ENCODE peak calls at places on chromosome 1, in four cellular contexts. G is hepatocyte; Y is CD8-positive, alpha-beta memory T cell; T is CD4-positive, CD25-positive, alpha-beta regulatory T cell. K is an unnamed sample.
A peak's percentile ranks its signal among the peaks of the same experiment; 100 is the strongest.

GRCh38 chr1:38361566-38361965 is 315.0 kb upstream of the POU3F1 start:
- DNase-seq in G (no peak), Y (no peak), T (no peak), K (no peak)

GRCh38 chr1:227561303-227561702 is 2.1 kb upstream of the ZNF678 start:
- DNase-seq in G (no peak), Y (no peak), T (no peak), K (no peak)

GRCh38 chr1:21828075-21828474 is 16.0 kb downstream of the LDLRAD2 start:
- DNase-seq in G (no peak), Y (no peak), T (no peak), K (no peak)

GRCh38 chr1:204574856-204575145 is 58.6 kb downstream of the MDM4 start:
- DNase-seq in G (no peak), Y (no peak), T (no peak), K (no peak)

GRCh38 chr1:14017531-14017961 is 317.6 kb downstream of the PRDM2 start:
- DNase-seq in G (no peak), Y (no peak), T (no peak), K (no peak)

GRCh38 chr1:230112131-230112701 is 45.2 kb downstream of the GALNT2 start:
- DNase-seq in G (no peak), Y (no peak), T (no peak), K (no peak)

GRCh38 chr1:245288796-245289195 is 134.0 kb downstream of the KIF26B start:
- DNase-seq in G (no peak), Y (no peak), T (no peak), K (no peak)

GRCh38 chr1:160460683-160461287 is 60.4 kb downstream of the VANGL2 start:
- DNase-seq in G (no peak), Y (no peak), T (no peak), K (no peak)

GRCh38 chr1:245133995-245134715 is 20.6 kb upstream of the KIF26B start:
- DNase-seq in G (no peak), Y (no peak), T (no peak), K (no peak)

GRCh38 chr1:163357378-163357777 is 35.6 kb downstream of the NUF2 start:
- DNase-seq in G (no peak), Y (no peak), T (no peak), K (no peak)

GRCh38 chr1:198196630-198197029 is 39.8 kb downstream of the NEK7 start:
- DNase-seq in G (no peak), Y (no peak), T (no peak), K (no peak)

GRCh38 chr1:2175681-2176454 is 18.7 kb downstream of the FAAP20 start:
- DNase-seq in G (no peak), Y (no peak), T (no peak), K (no peak)

GRCh38 chr1:19096036-19096833 is 113.8 kb downstream of the UBR4 start:
- DNase-seq in G (peak; percentile 56), Y (no peak), T (peak; percentile 33), K (no peak)

GRCh38 chr1:22832414-22832786 is 121.8 kb downstream of the EPHB2 start:
- DNase-seq in G (no peak), Y (no peak), T (no peak), K (no peak)

GRCh38 chr1:234701737-234702341 is 91.9 kb upstream of the IRF2BP2 start:
- DNase-seq in G (no peak), Y (no peak), T (no peak), K (no peak)

GRCh38 chr1:22252902-22253790 is 110.2 kb upstream of the WNT4 start:
- DNase-seq in G (no peak), Y (no peak), T (no peak), K (no peak)

GRCh38 chr1:39427369-39427768 is 64.1 kb upstream of the BMP8A start:
- DNase-seq in G (no peak), Y (no peak), T (no peak), K (no peak)

GRCh38 chr1:59814180-59814900 is 409 bp upstream of the HOOK1 start:
- DNase-seq in G (peak; percentile 95), Y (peak; percentile 78), T (peak; percentile 89), K (peak; percentile 79)

GRCh38 chr1:212526111-212526491 is 82.5 kb upstream of the ATF3 start:
- DNase-seq in G (no peak), Y (no peak), T (no peak), K (no peak)

GRCh38 chr1:221431068-221431651 is 310.7 kb downstream of the DUSP10 start:
- DNase-seq in G (no peak), Y (no peak), T (no peak), K (no peak)

GRCh38 chr1:178564086-178564782 is 51.3 kb downstream of the TEX35 start:
- DNase-seq in G (no peak), Y (no peak), T (no peak), K (no peak)

GRCh38 chr1:155913969-155914757 is 3.0 kb upstream of the RIT1 start:
- DNase-seq in G (no peak), Y (no peak), T (no peak), K (no peak)

GRCh38 chr1:55213885-55214213 is 1.3 kb downstream of the USP24 start:
- DNase-seq in G (peak; percentile 7), Y (no peak), T (no peak), K (no peak)

GRCh38 chr1:19774180-19774785 is 25.4 kb downstream of the TMCO4 start:
- DNase-seq in G (no peak), Y (no peak), T (no peak), K (no peak)

GRCh38 chr1:18972531-18972930 is 16.1 kb upstream of the IFFO2 start:
- DNase-seq in G (no peak), Y (no peak), T (peak; percentile 52), K (no peak)

GRCh38 chr1:108889706-108890105 is 12.9 kb downstream of the GPSM2 start:
- DNase-seq in G (no peak), Y (no peak), T (no peak), K (no peak)

GRCh38 chr1:51949014-51949702 is 41.3 kb downstream of the RAB3B start:
- DNase-seq in G (no peak), Y (no peak), T (no peak), K (no peak)

GRCh38 chr1:200042119-200042436 is 14.6 kb downstream of the NR5A2 start:
- DNase-seq in G (no peak), Y (no peak), T (no peak), K (no peak)

GRCh38 chr1:197675475-197676324 is 99.6 kb downstream of the DENND1B start:
- DNase-seq in G (peak; percentile 11), Y (no peak), T (no peak), K (no peak)

GRCh38 chr1:77250126-77250525 is 30.9 kb upstream of the PIGK start:
- DNase-seq in G (no peak), Y (no peak), T (no peak), K (no peak)

GRCh38 chr1:93061895-93062792 is 16.9 kb upstream of the MTF2 start:
- DNase-seq in G (peak; percentile 63), Y (peak; percentile 24), T (peak; percentile 53), K (peak; percentile 14)

GRCh38 chr1:224543453-224543852 is 72.7 kb upstream of the CNIH3 start:
- DNase-seq in G (no peak), Y (no peak), T (no peak), K (no peak)

GRCh38 chr1:112998592-112999235 is 42.7 kb upstream of the SLC16A1 start:
- DNase-seq in G (peak; percentile 86), Y (no peak), T (no peak), K (no peak)

DNA sequence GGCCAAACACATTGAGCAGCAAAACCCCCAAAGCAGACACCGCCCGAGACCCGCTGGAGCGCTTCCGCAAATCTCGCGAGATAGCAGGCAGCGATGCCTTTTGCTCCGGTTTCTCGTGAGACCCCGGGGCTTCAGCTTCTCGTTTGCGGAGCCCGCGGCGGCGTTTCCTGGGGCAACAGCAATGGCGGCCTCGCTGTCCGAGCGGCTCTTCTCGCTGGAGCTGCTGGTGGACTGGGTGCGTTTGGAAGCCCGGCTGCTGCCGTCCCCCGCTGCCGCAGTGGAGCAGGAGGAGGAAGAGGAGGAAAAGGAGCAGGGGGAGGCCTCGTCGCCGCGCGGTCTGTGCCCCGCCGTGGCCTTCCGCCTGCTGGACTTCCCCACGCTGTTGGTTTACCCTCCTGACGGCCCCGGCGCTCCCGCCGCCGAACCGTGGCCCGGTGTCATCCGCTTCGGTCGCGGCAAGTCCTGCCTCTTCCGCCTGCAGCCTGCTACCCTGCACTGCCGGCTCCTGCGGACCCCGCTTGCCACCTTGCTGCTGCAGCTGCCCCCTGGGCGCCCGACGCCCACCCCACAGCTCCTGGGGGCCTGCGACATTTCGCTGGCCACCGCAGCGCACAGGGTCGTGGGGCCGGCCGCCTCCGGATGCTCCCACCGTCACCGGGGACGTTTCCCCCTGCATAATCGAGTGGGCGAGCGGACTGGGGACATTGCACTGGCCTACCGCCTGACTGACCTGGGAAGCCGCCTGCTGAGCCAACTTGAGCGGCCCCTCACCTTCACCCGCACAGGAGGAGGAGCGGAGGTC is at the start of gene MAP10:
- DNase-seq in G (peak; percentile 84), Y (peak; percentile 51), T (peak; percentile 71), K (peak; percentile 29)
- H3K27ac ChIP-seq in G (peak within 1 kb of the TSS; percentile 77), Y (no peak within 1 kb of the TSS), T (peak within 1 kb of the TSS; percentile 38), K (peak within 1 kb of the TSS; percentile 21)

DNA sequence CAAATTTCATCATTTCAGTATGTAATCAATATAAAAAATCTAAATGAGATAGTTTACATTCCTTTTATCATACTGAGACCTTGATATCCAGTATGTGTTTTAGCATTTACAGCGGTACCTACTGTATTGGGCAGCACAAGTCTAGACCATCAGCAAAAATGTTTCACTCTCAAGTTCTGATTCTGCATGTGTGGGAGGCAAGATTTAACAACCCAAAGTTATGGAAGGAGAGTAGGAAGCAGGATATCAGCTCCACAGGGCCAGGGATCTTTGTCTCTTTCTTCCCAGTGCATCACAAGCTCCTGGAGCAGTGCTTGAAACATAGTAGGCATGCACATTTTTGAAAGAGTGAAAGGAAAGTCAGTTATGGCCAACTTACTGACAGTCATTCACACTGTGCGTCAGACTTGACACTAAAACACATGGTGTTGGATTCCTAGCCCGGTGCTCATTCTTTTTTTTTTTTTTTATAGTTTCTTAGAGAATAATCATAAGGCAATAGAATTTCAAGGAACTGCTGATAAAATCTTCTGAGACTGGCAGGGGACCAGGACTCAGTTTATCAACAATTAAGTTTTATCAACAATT is 6.1 kb downstream of the TENT5C start:
- DNase-seq in G (no peak), Y (no peak), T (no peak), K (no peak)
- H3K27ac ChIP-seq in G (peak overlapping the region; percentile 59), Y (no peak overlapping the region), T (peak overlapping the region; percentile 55), K (no peak overlapping the region)

GRCh38 chr1:58813361-58813760 is 29.5 kb upstream of the JUN start:
- DNase-seq in G (no peak), Y (no peak), T (no peak), K (no peak)

GRCh38 chr1:58813801-58814200 is 30.0 kb upstream of the JUN start:
- DNase-seq in G (no peak), Y (no peak), T (no peak), K (no peak)

GRCh38 chr1:58812926-58813325 is 29.1 kb upstream of the JUN start:
- DNase-seq in G (no peak), Y (peak; percentile 67), T (peak; percentile 39), K (peak; percentile 71)

GRCh38 chr1:58811303-58811702 is 27.5 kb upstream of the JUN start:
- DNase-seq in G (no peak), Y (no peak), T (no peak), K (no peak)

DNA sequence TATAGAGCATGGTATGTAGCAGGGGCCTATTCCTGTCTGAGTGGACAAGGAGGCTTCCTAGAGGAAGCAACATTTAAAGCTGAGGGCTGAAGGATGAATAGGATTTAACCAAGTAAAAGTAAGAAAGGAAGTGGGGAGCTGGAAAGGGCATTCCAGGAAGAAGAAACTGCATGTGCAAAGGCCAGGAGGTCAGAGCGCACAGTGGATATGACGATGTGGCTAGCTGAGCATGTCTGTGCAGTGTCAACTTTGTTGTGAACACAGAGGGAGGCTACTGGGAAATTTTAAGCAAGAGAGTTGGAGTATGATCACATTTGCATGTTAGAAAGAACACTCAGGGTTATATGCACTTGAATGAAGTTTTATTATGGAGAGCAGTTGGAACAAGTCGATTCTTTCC is 28.6 kb upstream of the JUN start:
- DNase-seq in G (no peak), Y (no peak), T (no peak), K (no peak)
- H3K27ac ChIP-seq in G (no peak overlapping the region), Y (no peak overlapping the region), T (no peak overlapping the region), K (peak overlapping the region; percentile 65)

GRCh38 chr1:56627019-56627635 is 18.0 kb upstream of the PRKAA2 start:
- DNase-seq in G (no peak), Y (no peak), T (no peak), K (no peak)
- H3K27ac ChIP-seq in G (no peak overlapping the region), Y (no peak overlapping the region), T (no peak overlapping the region), K (no peak overlapping the region)

K was measured in effector memory CD4-positive, alpha-beta T cell.